ENCODE peak calls at places on chromosomes 16 and 17, in five cellular contexts. E, M, F, L and O are unnamed samples.

GRCh38 chr17:82242977-82243647 is 14.3 kb downstream of the SLC16A3 start:
- DNase-seq in E (peak), M (peak), F (peak), L (peak), O (peak)

GRCh38 chr17:57090560-57091185 is 5.6 kb downstream of the AKAP1 start:
- DNase-seq in E (peak), M (no peak), F (peak), L (no peak), O (no peak)

GRCh38 chr17:40366076-40366860 is 1.7 kb upstream of the GJD3 start:
- DNase-seq in E (no peak), M (no peak), F (no peak), L (no peak), O (no peak)

GRCh38 chr16:2711370-2712062 is 8.5 kb downstream of the PRSS27 start:
- DNase-seq in E (no peak), M (no peak), F (no peak), L (no peak), O (no peak)

GRCh38 chr17:79988163-79988971 is 47.3 kb downstream of the TBC1D16 start:
- DNase-seq in E (peak), M (peak), F (peak), L (no peak), O (no peak)

GRCh38 chr16:65757064-65757463 is 609.4 kb upstream of the CDH5 start:
- DNase-seq in E (no peak), M (no peak), F (no peak), L (no peak), O (peak)

GRCh38 chr17:9146064-9146463 is 124.8 kb downstream of the NTN1 start:
- DNase-seq in E (no peak), M (no peak), F (no peak), L (no peak), O (no peak)

GRCh38 chr17:75103601-75104554 is 5.9 kb upstream of the ARMC7 start:
- DNase-seq in E (no peak), M (no peak), F (no peak), L (no peak), O (no peak)

GRCh38 chr17:77881545-77881944 is 77.0 kb upstream of the TNRC6C start:
- DNase-seq in E (peak), M (peak), F (peak), L (no peak), O (no peak)

GRCh38 chr17:40177275-40177874 is at the start of gene RAPGEFL1:
- DNase-seq in E (peak), M (no peak), F (peak), L (peak), O (peak)

GRCh38 chr16:11277607-11278337 is 1.5 kb upstream of the PRM2 start:
- DNase-seq in E (no peak), M (no peak), F (no peak), L (no peak), O (no peak)

GRCh38 chr17:1255041-1255440 is 15.2 kb upstream of the BHLHA9 start:
- DNase-seq in E (no peak), M (no peak), F (no peak), L (no peak), O (no peak)

GRCh38 chr17:82970818-82971610 is 108.4 kb upstream of the METRNL start:
- DNase-seq in E (no peak), M (no peak), F (no peak), L (no peak), O (no peak)

GRCh38 chr16:66947302-66948033 is 12.2 kb downstream of the CES2 start:
- DNase-seq in E (peak), M (peak), F (peak), L (peak), O (peak)

GRCh38 chr17:58121925-58122324 is 26.3 kb upstream of the OR4D1 start:
- DNase-seq in E (peak), M (peak), F (peak), L (peak), O (peak)

GRCh38 chr17:35372846-35373531 is 432 bp downstream of the SLFN11 start:
- DNase-seq in E (peak), M (peak), F (peak), L (no peak), O (no peak)